ENCODE peak calls at places on chromosomes 7 and 10, in four cellular contexts. L is prostate gland, K is tibial nerve, E is body of pancreas. S is an unnamed sample.

GRCh38 chr7:155618708-155619633 is 25.5 kb upstream of the RBM33 start:
- DNase-seq in L (no peak), K (no peak), E (peak), S (no peak)

GRCh38 chr10:69364232-69364631 is 52.5 kb downstream of the TACR2 start:
- DNase-seq in L (no peak), K (no peak), E (no peak), S (no peak)

GRCh38 chr10:43420369-43421200 is 11.6 kb upstream of the HNRNPF start:
- DNase-seq in L (peak), K (peak), E (peak), S (peak)

GRCh38 chr7:122092964-122093797 is 50.9 kb downstream of the AASS start:
- DNase-seq in L (peak), K (peak), E (peak), S (peak)

GRCh38 chr10:95542330-95542729 is 18.8 kb downstream of the SORBS1 start:
- DNase-seq in L (no peak), K (no peak), E (no peak), S (no peak)

GRCh38 chr10:133159950-133160812 is at the start of gene KNDC1:
- DNase-seq in L (no peak), K (no peak), E (no peak), S (no peak)

GRCh38 chr7:14761506-14762296 is 140.8 kb downstream of the DGKB start:
- DNase-seq in L (peak), K (no peak), E (peak), S (no peak)

GRCh38 chr10:24385776-24386175 is 176.8 kb downstream of the KIAA1217 start:
- DNase-seq in L (no peak), K (no peak), E (no peak), S (peak)

GRCh38 chr7:117381357-117381756 is 45.9 kb downstream of the ASZ1 start:
- DNase-seq in L (no peak), K (no peak), E (no peak), S (no peak)

GRCh38 chr7:27192546-27193334 is 7.2 kb downstream of the HOXA13 start:
- DNase-seq in L (peak), K (peak), E (peak), S (no peak)

GRCh38 chr7:140638311-140638791 is 2.3 kb downstream of the DENND2A start:
- DNase-seq in L (no peak), K (peak), E (no peak), S (no peak)

GRCh38 chr10:63977329-63977923 is 456.2 kb downstream of the REEP3 start:
- DNase-seq in L (no peak), K (no peak), E (peak), S (no peak)

GRCh38 chr10:92486637-92487036 is 87.3 kb downstream of the IDE start:
- DNase-seq in L (no peak), K (no peak), E (no peak), S (no peak)

GRCh38 chr10:77274046-77274795 is 363.4 kb downstream of the KCNMA1 start:
- DNase-seq in L (no peak), K (no peak), E (no peak), S (no peak)

GRCh38 chr7:29723599-29723998 is 82.7 kb upstream of the WIPF3 start:
- DNase-seq in L (no peak), K (no peak), E (no peak), S (no peak)

GRCh38 chr7:142956951-142957623 is 5.1 kb downstream of the KEL start:
- DNase-seq in L (no peak), K (no peak), E (no peak), S (no peak)

GRCh38 chr7:79454325-79454960 is 976 bp upstream of the MAGI2 start:
- DNase-seq in L (peak), K (peak), E (no peak), S (peak)

GRCh38 chr7:22137466-22137865 is 191.8 kb upstream of the CDCA7L start:
- DNase-seq in L (no peak), K (no peak), E (no peak), S (no peak)

GRCh38 chr7:152106990-152107389 is 81.5 kb downstream of the GALNT11 start:
- DNase-seq in L (no peak), K (no peak), E (no peak), S (no peak)

GRCh38 chr7:66359656-66360211 is 154.6 kb downstream of the TPST1 start:
- DNase-seq in L (peak), K (no peak), E (no peak), S (no peak)

DNA sequence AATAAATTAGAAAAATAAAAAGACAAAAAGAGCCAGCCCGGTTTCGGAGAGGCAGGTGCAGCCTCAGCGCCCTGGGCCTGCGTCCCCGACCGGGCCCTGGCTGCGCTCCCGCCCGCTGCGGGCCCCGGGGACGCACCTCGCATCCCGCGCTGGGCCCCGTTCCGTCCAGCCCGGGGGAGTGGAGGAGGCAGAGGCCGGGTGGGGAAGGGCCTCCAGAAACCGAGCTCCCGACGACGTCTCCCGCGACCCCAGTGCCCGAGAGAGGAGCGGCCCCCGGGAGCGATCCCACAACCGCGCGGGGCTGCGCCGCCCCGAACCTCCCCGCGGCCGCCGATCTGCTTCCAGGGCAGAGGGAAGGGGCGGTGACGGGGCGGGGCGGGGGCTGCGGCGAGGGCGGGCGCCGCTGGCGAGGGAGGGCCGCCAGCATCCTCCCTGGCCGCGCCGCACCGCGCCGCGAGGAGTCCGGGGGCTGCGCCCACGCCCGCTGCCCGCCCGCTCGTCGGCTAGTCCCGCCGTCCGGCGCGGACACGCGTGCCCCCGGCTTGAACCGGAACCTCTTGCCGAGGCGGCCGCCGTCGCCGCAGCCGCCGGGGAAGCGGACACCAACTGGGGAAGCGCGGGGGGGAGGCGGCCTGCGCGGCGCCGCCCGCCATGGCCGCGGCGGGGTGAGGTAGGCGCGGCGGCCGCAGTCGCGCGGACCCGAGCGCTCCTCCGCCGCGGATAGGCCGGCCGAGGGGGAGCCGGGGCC is at the start of gene CCNY:
- DNase-seq in L (peak), K (peak), E (peak), S (peak)
- TF ChIP-seq POLR2A in L (peak), K (peak), E (peak), S (no peak)

GRCh38 chr10:71212249-71213126 is at the start of gene UNC5B:
- DNase-seq in L (peak), K (peak), E (peak), S (peak)
- TF ChIP-seq POLR2A in L (peak), K (peak), E (peak), S (no peak)

GRCh38 chr10:62812672-62813439 is 3.3 kb downstream of the EGR2 start:
- DNase-seq in L (no peak), K (no peak), E (no peak), S (no peak)
- TF ChIP-seq POLR2A in L (no peak), K (no peak), E (no peak), S (no peak)

DNA sequence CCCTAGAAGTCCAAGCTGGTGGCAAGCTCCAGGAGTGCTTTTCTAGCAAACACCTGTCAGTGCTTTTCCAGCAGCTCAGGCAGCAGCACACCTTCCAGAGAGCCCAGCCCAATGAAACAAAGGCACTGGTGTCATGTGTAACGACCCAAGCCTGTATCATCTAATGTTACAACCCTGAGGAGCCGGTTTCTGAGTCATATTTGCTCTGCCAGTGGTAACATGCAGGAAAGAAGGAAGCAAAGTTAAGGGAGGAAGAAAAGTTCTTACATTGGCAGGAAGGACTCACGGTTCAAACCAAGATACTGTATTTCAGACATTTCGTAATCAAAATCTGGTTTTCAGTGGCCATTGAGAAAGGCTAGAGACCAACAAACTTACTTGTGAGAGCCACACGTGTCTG is at the start of gene ANKRD22:
- DNase-seq in L (peak), K (no peak), E (peak), S (peak)
- TF ChIP-seq POLR2A in L (no peak), K (no peak), E (no peak), S (no peak)

S was measured in breast epithelium.